ENCODE peak calls at places on chromosomes 2 and 18, in seven cellular contexts. One of them, this sample, is unnamed.

GRCh38 chr2:229467783-229468182 is 196.7 kb upstream of the PID1 start:
- DNase-seq in AG04450: no peak
- DNase-seq in OCI-LY7: no peak
- DNase-seq in uterus: no peak
- DNase-seq in stomach: no peak
- DNase-seq in astrocyte of the spinal cord: no peak
- DNase-seq in body of pancreas: no peak
- DNase-seq in this sample: no peak

GRCh38 chr2:122203523-122203922 is 448.1 kb downstream of the TSN start:
- DNase-seq in uterus: no peak
- DNase-seq in AG04450: no peak
- DNase-seq in stomach: no peak
- DNase-seq in astrocyte of the spinal cord: peak
- DNase-seq in OCI-LY7: no peak
- DNase-seq in body of pancreas: no peak
- DNase-seq in this sample: no peak

GRCh38 chr2:240225660-240226475 is 85.4 kb upstream of the OTOS start:
- DNase-seq in AG04450: no peak
- DNase-seq in OCI-LY7: no peak
- DNase-seq in uterus: no peak
- DNase-seq in body of pancreas: no peak
- DNase-seq in stomach: peak
- DNase-seq in astrocyte of the spinal cord: no peak
- DNase-seq in this sample: no peak

GRCh38 chr2:120522151-120522751 is 176.3 kb downstream of the INHBB start:
- DNase-seq in OCI-LY7: no peak
- DNase-seq in AG04450: no peak
- DNase-seq in body of pancreas: no peak
- DNase-seq in astrocyte of the spinal cord: no peak
- DNase-seq in uterus: no peak
- DNase-seq in stomach: no peak
- DNase-seq in this sample: no peak

GRCh38 chr2:122023059-122023879 is 267.8 kb downstream of the TSN start:
- DNase-seq in uterus: no peak
- DNase-seq in stomach: no peak
- DNase-seq in OCI-LY7: no peak
- DNase-seq in astrocyte of the spinal cord: no peak
- DNase-seq in body of pancreas: no peak
- DNase-seq in AG04450: no peak
- DNase-seq in this sample: no peak

GRCh38 chr18:3111523-3112240 is 98.7 kb upstream of the LPIN2 start:
- DNase-seq in AG04450: no peak
- DNase-seq in uterus: no peak
- DNase-seq in astrocyte of the spinal cord: no peak
- DNase-seq in stomach: no peak
- DNase-seq in body of pancreas: no peak
- DNase-seq in OCI-LY7: no peak
- DNase-seq in this sample: no peak

GRCh38 chr18:46596119-46596518 is 60.9 kb downstream of the LOXHD1 start:
- DNase-seq in astrocyte of the spinal cord: peak
- DNase-seq in stomach: no peak
- DNase-seq in AG04450: no peak
- DNase-seq in body of pancreas: no peak
- DNase-seq in uterus: no peak
- DNase-seq in OCI-LY7: no peak
- DNase-seq in this sample: peak

GRCh38 chr2:151999058-151999457 is 99.8 kb downstream of the CACNB4 start:
- DNase-seq in AG04450: no peak
- DNase-seq in body of pancreas: peak
- DNase-seq in OCI-LY7: peak
- DNase-seq in stomach: peak
- DNase-seq in uterus: no peak
- DNase-seq in astrocyte of the spinal cord: peak
- DNase-seq in this sample: peak

GRCh38 chr18:11741505-11742145 is 52.6 kb downstream of the GNAL start:
- DNase-seq in OCI-LY7: peak
- DNase-seq in body of pancreas: no peak
- DNase-seq in astrocyte of the spinal cord: no peak
- DNase-seq in stomach: no peak
- DNase-seq in uterus: no peak
- DNase-seq in AG04450: no peak
- DNase-seq in this sample: peak

GRCh38 chr2:238881353-238882082 is 33.6 kb downstream of the TWIST2 start:
- DNase-seq in uterus: no peak
- DNase-seq in OCI-LY7: no peak
- DNase-seq in AG04450: no peak
- DNase-seq in astrocyte of the spinal cord: no peak
- DNase-seq in body of pancreas: no peak
- DNase-seq in stomach: no peak
- DNase-seq in this sample: no peak

GRCh38 chr2:10497797-10498251 is 49.7 kb upstream of the ODC1 start:
- DNase-seq in stomach: peak
- DNase-seq in astrocyte of the spinal cord: peak
- DNase-seq in OCI-LY7: no peak
- DNase-seq in body of pancreas: peak
- DNase-seq in AG04450: no peak
- DNase-seq in uterus: no peak
- DNase-seq in this sample: no peak

GRCh38 chr18:32661486-32662299 is 111.1 kb downstream of the KLHL14 start:
- DNase-seq in OCI-LY7: no peak
- DNase-seq in uterus: no peak
- DNase-seq in body of pancreas: no peak
- DNase-seq in AG04450: no peak
- DNase-seq in stomach: no peak
- DNase-seq in astrocyte of the spinal cord: peak
- DNase-seq in this sample: no peak

GRCh38 chr2:203743441-203743932 is 37.0 kb downstream of the CD28 start:
- DNase-seq in body of pancreas: no peak
- DNase-seq in astrocyte of the spinal cord: peak
- DNase-seq in stomach: no peak
- DNase-seq in AG04450: no peak
- DNase-seq in uterus: no peak
- DNase-seq in OCI-LY7: no peak
- DNase-seq in this sample: no peak

GRCh38 chr2:96898135-96898505 is 28.2 kb upstream of the SEMA4C start:
- DNase-seq in uterus: no peak
- DNase-seq in AG04450: no peak
- DNase-seq in OCI-LY7: no peak
- DNase-seq in body of pancreas: no peak
- DNase-seq in astrocyte of the spinal cord: no peak
- DNase-seq in stomach: no peak
- DNase-seq in this sample: no peak

GRCh38 chr2:128644745-128645256 is 326.1 kb upstream of the HS6ST1 start:
- DNase-seq in stomach: peak
- DNase-seq in OCI-LY7: no peak
- DNase-seq in body of pancreas: no peak
- DNase-seq in uterus: no peak
- DNase-seq in astrocyte of the spinal cord: no peak
- DNase-seq in AG04450: no peak
- DNase-seq in this sample: no peak
- TF ChIP-seq CTCF in stomach: no peak
- TF ChIP-seq CTCF in OCI-LY7: no peak
- TF ChIP-seq CTCF in body of pancreas: no peak
- TF ChIP-seq CTCF in uterus: no peak
- TF ChIP-seq CTCF in astrocyte of the spinal cord: peak
- TF ChIP-seq CTCF in AG04450: peak
- TF ChIP-seq CTCF in this sample: no peak

GRCh38 chr2:24411488-24412146 is 51.3 kb upstream of the ITSN2 start:
- DNase-seq in stomach: no peak
- DNase-seq in astrocyte of the spinal cord: no peak
- DNase-seq in OCI-LY7: no peak
- DNase-seq in uterus: no peak
- DNase-seq in body of pancreas: no peak
- DNase-seq in AG04450: no peak
- DNase-seq in this sample: no peak

GRCh38 chr2:24412812-24413211 is 52.5 kb upstream of the ITSN2 start:
- DNase-seq in stomach: no peak
- DNase-seq in astrocyte of the spinal cord: no peak
- DNase-seq in body of pancreas: no peak
- DNase-seq in AG04450: no peak
- DNase-seq in OCI-LY7: no peak
- DNase-seq in uterus: no peak
- DNase-seq in this sample: no peak

GRCh38 chr2:24409166-24409565 is 48.8 kb upstream of the ITSN2 start:
- DNase-seq in AG04450: no peak
- DNase-seq in astrocyte of the spinal cord: no peak
- DNase-seq in body of pancreas: no peak
- DNase-seq in uterus: no peak
- DNase-seq in OCI-LY7: no peak
- DNase-seq in stomach: no peak
- DNase-seq in this sample: no peak

GRCh38 chr2:24410976-24411375 is 50.6 kb upstream of the ITSN2 start:
- DNase-seq in astrocyte of the spinal cord: no peak
- DNase-seq in body of pancreas: no peak
- DNase-seq in stomach: no peak
- DNase-seq in AG04450: no peak
- DNase-seq in OCI-LY7: no peak
- DNase-seq in uterus: no peak
- DNase-seq in this sample: no peak

DNA sequence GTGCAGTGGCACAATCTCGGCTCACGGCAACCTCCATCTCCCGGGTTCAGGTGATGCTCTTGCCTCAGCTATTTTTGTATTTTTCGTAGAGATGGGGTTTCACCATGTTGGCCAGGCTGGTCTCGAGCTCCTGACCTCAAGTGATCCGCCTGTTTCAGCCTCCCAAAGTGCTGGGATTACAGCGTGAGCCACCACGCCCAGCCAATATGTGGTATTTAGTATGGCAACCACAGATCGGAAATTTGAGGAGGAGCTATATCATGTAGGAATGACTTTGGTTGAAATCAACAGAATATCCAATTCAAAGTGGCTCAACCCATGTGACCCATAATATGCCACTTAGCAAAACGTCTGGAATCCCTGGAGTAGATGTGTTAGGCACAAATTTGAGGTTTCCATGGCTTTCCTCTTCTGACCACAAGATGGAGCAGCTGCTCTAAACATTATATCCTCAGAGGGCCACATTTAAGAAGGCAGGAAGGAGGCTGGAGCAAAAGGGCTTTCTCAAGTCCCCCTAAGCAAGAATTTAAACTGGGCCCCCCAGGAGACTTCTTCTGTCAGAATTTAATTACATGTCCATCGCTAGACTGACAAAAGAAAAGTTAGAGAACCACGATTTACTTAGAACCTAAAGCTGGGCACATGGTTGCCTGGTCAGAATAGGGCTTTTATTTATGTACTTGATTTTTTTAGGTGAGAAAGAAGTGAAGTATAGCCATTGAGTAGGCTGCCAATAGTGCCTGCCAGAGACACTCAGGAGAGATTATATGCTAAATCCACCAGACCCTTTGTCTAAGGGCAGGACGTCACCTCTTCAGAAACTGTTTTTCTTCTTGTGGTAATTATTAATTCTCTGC is 49.6 kb upstream of the ITSN2 start:
- DNase-seq in AG04450: peak
- DNase-seq in body of pancreas: peak
- DNase-seq in OCI-LY7: peak
- DNase-seq in stomach: peak
- DNase-seq in uterus: no peak
- DNase-seq in astrocyte of the spinal cord: peak
- DNase-seq in this sample: peak
- H3K4me3 ChIP-seq in AG04450: no peak
- H3K4me3 ChIP-seq in body of pancreas: no peak
- H3K4me3 ChIP-seq in OCI-LY7: no peak
- H3K4me3 ChIP-seq in stomach: no peak
- H3K4me3 ChIP-seq in uterus: no peak
- H3K4me3 ChIP-seq in astrocyte of the spinal cord: no peak
- H3K4me3 ChIP-seq in this sample: no peak

GRCh38 chr2:169446452-169446851 is 32.8 kb upstream of the BBS5 start:
- DNase-seq in stomach: no peak
- DNase-seq in uterus: no peak
- DNase-seq in AG04450: no peak
- DNase-seq in OCI-LY7: no peak
- DNase-seq in body of pancreas: no peak
- DNase-seq in astrocyte of the spinal cord: no peak
- DNase-seq in this sample: no peak

GRCh38 chr2:169448865-169449264 is 30.4 kb upstream of the BBS5 start:
- DNase-seq in stomach: no peak
- DNase-seq in OCI-LY7: no peak
- DNase-seq in astrocyte of the spinal cord: no peak
- DNase-seq in AG04450: no peak
- DNase-seq in body of pancreas: no peak
- DNase-seq in uterus: no peak
- DNase-seq in this sample: no peak

DNA sequence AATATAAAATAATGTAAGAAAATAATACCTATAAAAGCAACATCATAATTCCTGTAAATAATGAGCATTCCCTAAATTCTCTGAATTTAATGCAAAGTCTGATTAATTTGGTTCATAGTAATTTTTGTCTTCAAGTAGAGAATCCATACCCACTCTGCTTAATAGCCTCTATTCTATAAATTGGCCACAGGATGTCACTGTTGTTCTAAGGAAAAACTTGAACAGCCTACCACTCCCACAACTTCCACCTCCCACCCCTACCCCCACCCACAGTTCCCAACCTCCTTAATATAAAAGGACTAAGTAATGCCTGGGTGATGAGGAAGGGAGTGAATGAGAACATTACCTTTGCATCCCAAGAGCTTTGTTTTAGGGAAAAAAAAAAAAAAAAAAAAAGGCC is 27.2 kb upstream of the BBS5 start:
- DNase-seq in AG04450: no peak
- DNase-seq in stomach: no peak
- DNase-seq in OCI-LY7: peak
- DNase-seq in body of pancreas: no peak
- DNase-seq in uterus: no peak
- DNase-seq in astrocyte of the spinal cord: peak
- DNase-seq in this sample: peak
- TF ChIP-seq CTCF in AG04450: peak
- TF ChIP-seq CTCF in stomach: no peak
- TF ChIP-seq CTCF in OCI-LY7: peak
- TF ChIP-seq CTCF in body of pancreas: no peak
- TF ChIP-seq CTCF in uterus: no peak
- TF ChIP-seq CTCF in astrocyte of the spinal cord: peak
- TF ChIP-seq CTCF in this sample: peak

GRCh38 chr2:16315458-16315835 is 350.2 kb downstream of the CYRIA start:
- DNase-seq in uterus: no peak
- DNase-seq in stomach: no peak
- DNase-seq in body of pancreas: no peak
- DNase-seq in AG04450: no peak
- DNase-seq in astrocyte of the spinal cord: no peak
- DNase-seq in OCI-LY7: no peak
- DNase-seq in this sample: no peak

GRCh38 chr2:16315911-16316310 is 349.7 kb downstream of the CYRIA start:
- DNase-seq in OCI-LY7: no peak
- DNase-seq in body of pancreas: no peak
- DNase-seq in AG04450: no peak
- DNase-seq in stomach: no peak
- DNase-seq in astrocyte of the spinal cord: no peak
- DNase-seq in uterus: no peak
- DNase-seq in this sample: no peak

GRCh38 chr2:16313235-16313980 is 352.2 kb downstream of the CYRIA start:
- DNase-seq in body of pancreas: no peak
- DNase-seq in OCI-LY7: no peak
- DNase-seq in stomach: no peak
- DNase-seq in astrocyte of the spinal cord: no peak
- DNase-seq in uterus: no peak
- DNase-seq in AG04450: no peak
- DNase-seq in this sample: no peak

GRCh38 chr2:16314001-16314400 is 351.6 kb downstream of the CYRIA start:
- DNase-seq in AG04450: no peak
- DNase-seq in stomach: no peak
- DNase-seq in uterus: no peak
- DNase-seq in astrocyte of the spinal cord: no peak
- DNase-seq in body of pancreas: no peak
- DNase-seq in OCI-LY7: no peak
- DNase-seq in this sample: no peak

GRCh38 chr2:16314691-16315457 is 350.8 kb downstream of the CYRIA start:
- DNase-seq in AG04450: no peak
- DNase-seq in uterus: no peak
- DNase-seq in stomach: no peak
- DNase-seq in OCI-LY7: no peak
- DNase-seq in body of pancreas: no peak
- DNase-seq in astrocyte of the spinal cord: no peak
- DNase-seq in this sample: no peak
- H3K4me3 ChIP-seq in AG04450: no peak
- H3K4me3 ChIP-seq in uterus: no peak
- H3K4me3 ChIP-seq in stomach: no peak
- H3K4me3 ChIP-seq in OCI-LY7: no peak
- H3K4me3 ChIP-seq in body of pancreas: no peak
- H3K4me3 ChIP-seq in astrocyte of the spinal cord: no peak
- H3K4me3 ChIP-seq in this sample: no peak

This sample was measured in GM12865.